ENCODE peak calls at places on chromosomes 3 and 15, in seven cellular contexts. K is AG10803, L is amniotic stem cell, Z is T-helper 2 cell, J is GM12865, P is memory B cell, X is AML-193. I is an unnamed sample.

GRCh38 chr15:48671381-48672022 is 26.0 kb upstream of the FBN1 start:
- DNase-seq in P (no peak), Z (no peak), L (peak; percentile 68), K (peak; percentile 89), X (no peak), J (no peak), I (no peak)

GRCh38 chr15:98292442-98293240 is 332.1 kb downstream of the ARRDC4 start:
- DNase-seq in Z (no peak), J (peak; percentile 60), L (no peak), P (no peak), K (peak; percentile 3), X (peak; percentile 1), I (no peak)

GRCh38 chr15:47820780-47821319 is 103.5 kb downstream of the SEMA6D start:
- DNase-seq in K (peak; percentile 65), Z (no peak), X (no peak), L (no peak), J (peak; percentile 23), P (no peak), I (no peak)

GRCh38 chr3:82496890-82497560 is 735.6 kb upstream of the GBE1 start:
- DNase-seq in Z (no peak), P (no peak), K (no peak), J (peak; percentile 36), X (peak; percentile 32), L (no peak), I (no peak)

GRCh38 chr3:19487386-19487785 is 339.1 kb downstream of the KCNH8 start:
- DNase-seq in Z (no peak), K (no peak), X (no peak), L (no peak), P (no peak), J (no peak), I (no peak)

GRCh38 chr3:58072046-58072445 is 63.8 kb downstream of the FLNB start:
- DNase-seq in Z (no peak), P (no peak), J (no peak), X (no peak), K (peak; percentile 53), L (no peak), I (no peak)

GRCh38 chr3:78258798-78259197 is 1218.9 kb downstream of the ROBO2 start:
- DNase-seq in P (no peak), Z (no peak), J (no peak), L (peak; percentile 72), X (no peak), K (peak; percentile 94), I (no peak)

GRCh38 chr15:79987569-79987955 is 16.6 kb upstream of the BCL2A1 start:
- DNase-seq in P (no peak), L (no peak), Z (no peak), K (no peak), J (no peak), X (no peak), I (no peak)

GRCh38 chr3:123412811-123413588 is 35.9 kb downstream of the ADCY5 start:
- DNase-seq in P (no peak), L (no peak), J (no peak), X (no peak), K (no peak), Z (no peak), I (no peak)

GRCh38 chr15:63448261-63448660 is 56.1 kb upstream of the USP3 start:
- DNase-seq in L (no peak), J (no peak), K (no peak), X (peak; percentile 83), Z (no peak), P (no peak), I (no peak)

GRCh38 chr3:197031315-197032285 is 2.0 kb upstream of the MELTF start:
- DNase-seq in K (peak; percentile 96), Z (no peak), L (no peak), P (no peak), X (no peak), J (peak; percentile 53), I (peak; percentile 86)

GRCh38 chr3:15291589-15292541 is 40.5 kb downstream of the SH3BP5 start:
- DNase-seq in P (peak; percentile 56), J (peak; percentile 92), L (no peak), K (no peak), Z (peak; percentile 88), X (peak; percentile 81), I (no peak)

GRCh38 chr3:70342149-70342548 is 29.7 kb upstream of the MDFIC2 start:
- DNase-seq in L (no peak), J (no peak), Z (no peak), X (no peak), K (no peak), P (no peak), I (no peak)

GRCh38 chr15:101316529-101316928 is 21.5 kb upstream of the SNRPA1 start:
- DNase-seq in L (no peak), X (no peak), J (no peak), Z (no peak), P (no peak), K (no peak), I (no peak)

GRCh38 chr3:37072892-37073291 is 79.6 kb downstream of the MLH1 start:
- DNase-seq in Z (no peak), K (peak; percentile 67), X (no peak), P (no peak), L (peak; percentile 42), J (no peak), I (peak; percentile 42)

GRCh38 chr3:188257384-188257961 is 103.5 kb downstream of the LPP start:
- DNase-seq in P (no peak), J (no peak), Z (no peak), L (no peak), K (no peak), X (no peak), I (no peak)

GRCh38 chr15:67193223-67194009 is 61.0 kb downstream of the AAGAB start:
- DNase-seq in K (no peak), X (no peak), P (no peak), L (no peak), J (no peak), Z (no peak), I (no peak)

GRCh38 chr3:27625848-27626247 is 96.3 kb downstream of the EOMES start:
- DNase-seq in Z (no peak), L (no peak), J (no peak), X (no peak), P (no peak), K (no peak), I (no peak)

GRCh38 chr3:107928084-107928445 is 162.8 kb downstream of the CD47 start:
- DNase-seq in K (peak; percentile 34), Z (no peak), P (peak; percentile 7), X (no peak), J (no peak), L (no peak), I (no peak)

GRCh38 chr3:24943961-24944360 is 449.3 kb upstream of the THRB start:
- DNase-seq in L (no peak), J (no peak), K (no peak), P (no peak), X (no peak), Z (no peak), I (no peak)

GRCh38 chr3:55060921-55061555 is 133.2 kb upstream of the LRTM1 start:
- DNase-seq in Z (no peak), P (no peak), X (no peak), J (no peak), L (no peak), K (no peak), I (no peak)

GRCh38 chr15:81073796-81074195 is 60.3 kb upstream of the CFAP161 start:
- DNase-seq in J (no peak), P (no peak), X (no peak), Z (no peak), K (peak; percentile 29), L (no peak), I (no peak)

GRCh38 chr3:100256724-100257123 is 4.1 kb upstream of the TBC1D23 start:
- DNase-seq in P (no peak), X (no peak), Z (no peak), K (peak; percentile 69), J (no peak), L (no peak), I (no peak)

GRCh38 chr3:137026701-137027100 is 68.9 kb downstream of the IL20RB start:
- DNase-seq in P (no peak), X (no peak), K (no peak), J (no peak), Z (no peak), L (no peak), I (no peak)

GRCh38 chr3:140093742-140094141 is 158.8 kb downstream of the CLSTN2 start:
- DNase-seq in X (no peak), Z (no peak), K (peak; percentile 53), J (no peak), L (peak; percentile 46), P (no peak), I (no peak)

GRCh38 chr3:55500555-55501340 is 13.6 kb upstream of the WNT5A start:
- DNase-seq in J (no peak), Z (no peak), L (no peak), K (no peak), P (no peak), X (no peak), I (no peak)

GRCh38 chr15:58070801-58071418 is 5.4 kb upstream of the ALDH1A2 start:
- DNase-seq in X (peak; percentile 52), Z (no peak), J (peak; percentile 52), P (no peak), K (peak; percentile 46), L (peak; percentile 11), I (peak; percentile 41)

GRCh38 chr3:141399979-141400971 is 32.0 kb downstream of the ZBTB38 start:
- DNase-seq in J (peak; percentile 46), P (no peak), X (no peak), L (no peak), K (peak; percentile 84), Z (no peak), I (no peak)

GRCh38 chr15:88131937-88132336 is 124.6 kb downstream of the NTRK3 start:
- DNase-seq in K (no peak), Z (no peak), J (no peak), P (no peak), L (no peak), X (no peak), I (no peak)

GRCh38 chr15:42602501-42602900 is 27.1 kb downstream of the STARD9 start:
- DNase-seq in X (no peak), K (no peak), J (no peak), Z (no peak), L (no peak), P (no peak), I (no peak)

GRCh38 chr15:67248106-67248505 is 6.4 kb downstream of the AAGAB start:
- DNase-seq in J (no peak), X (no peak), Z (no peak), L (no peak), K (peak; percentile 42), P (no peak), I (no peak)

GRCh38 chr15:58553365-58553918 is 121.7 kb downstream of the LIPC start:
- DNase-seq in L (no peak), Z (no peak), K (no peak), P (no peak), X (no peak), J (no peak), I (no peak)

GRCh38 chr3:126997455-126998038 is 14.6 kb downstream of the PLXNA1 start:
- DNase-seq in X (no peak), K (no peak), P (no peak), J (no peak), L (no peak), Z (no peak), I (no peak)

I was measured in glomerular endothelial cell.